ENCODE peak calls at places on chromosomes 3 and 15, in nine cellular contexts. B, Y, O, J, H, S, X, C and K are unnamed samples.

GRCh38 chr15:29136815-29137214 is 132.8 kb downstream of the NSMCE3 start:
- DNase-seq in B (no peak), Y (no peak), O (no peak), J (no peak), H (no peak), S (no peak), X (no peak), C (no peak), K (no peak)

GRCh38 chr3:158727499-158728377 is 4.5 kb downstream of the RARRES1 start:
- DNase-seq in B (peak), Y (no peak), O (peak), J (peak), H (peak), S (peak), X (peak), C (no peak), K (peak)

GRCh38 chr3:13587442-13587841 is 38.5 kb downstream of the FBLN2 start:
- DNase-seq in B (no peak), Y (no peak), O (no peak), J (peak), H (no peak), S (no peak), X (no peak), C (no peak), K (no peak)

GRCh38 chr15:101358895-101359294 is 63.8 kb upstream of the SNRPA1 start:
- DNase-seq in B (no peak), Y (no peak), O (no peak), J (no peak), H (no peak), S (no peak), X (no peak), C (no peak), K (no peak)

GRCh38 chr3:13042932-13043275 is 30.3 kb downstream of the IQSEC1 start:
- DNase-seq in B (no peak), Y (no peak), O (no peak), J (no peak), H (no peak), S (no peak), X (no peak), C (no peak), K (no peak)

GRCh38 chr3:152998554-152998953 is 163.5 kb upstream of the RAP2B start:
- DNase-seq in B (no peak), Y (peak), O (no peak), J (no peak), H (no peak), S (no peak), X (no peak), C (no peak), K (no peak)

GRCh38 chr3:36991923-36992805 is 767 bp downstream of the EPM2AIP1 start:
- DNase-seq in B (peak), Y (no peak), O (peak), J (no peak), H (no peak), S (no peak), X (peak), C (no peak), K (no peak)

GRCh38 chr15:86911022-86911421 is 831.4 kb downstream of the AGBL1 start:
- DNase-seq in B (no peak), Y (no peak), O (no peak), J (no peak), H (no peak), S (no peak), X (no peak), C (no peak), K (no peak)

GRCh38 chr3:44326035-44326434 is 12.5 kb upstream of the TCAIM start:
- DNase-seq in B (no peak), Y (no peak), O (no peak), J (no peak), H (no peak), S (no peak), X (no peak), C (no peak), K (no peak)

GRCh38 chr3:146468234-146468931 is 978 bp downstream of the PLSCR2 start:
- DNase-seq in B (peak), Y (no peak), O (peak), J (no peak), H (no peak), S (no peak), X (no peak), C (no peak), K (no peak)

GRCh38 chr15:68586274-68586961 is 7.6 kb downstream of the CORO2B start:
- DNase-seq in B (no peak), Y (no peak), O (peak), J (no peak), H (peak), S (no peak), X (no peak), C (no peak), K (no peak)

GRCh38 chr3:139100821-139101220 is 56.1 kb upstream of the PRR23C start:
- DNase-seq in B (no peak), Y (no peak), O (no peak), J (no peak), H (no peak), S (no peak), X (no peak), C (no peak), K (no peak)

GRCh38 chr3:24290596-24290995 is 204.1 kb downstream of the THRB start:
- DNase-seq in B (no peak), Y (no peak), O (no peak), J (no peak), H (no peak), S (no peak), X (no peak), C (no peak), K (no peak)

GRCh38 chr3:177603137-177603603 is 405.9 kb upstream of the TBL1XR1 start:
- DNase-seq in B (no peak), Y (no peak), O (no peak), J (no peak), H (no peak), S (peak), X (no peak), C (no peak), K (no peak)

GRCh38 chr15:71595846-71596553 is 214.4 kb upstream of the NR2E3 start:
- DNase-seq in B (no peak), Y (no peak), O (peak), J (no peak), H (no peak), S (no peak), X (no peak), C (no peak), K (no peak)

GRCh38 chr3:11258958-11259357 is 13.2 kb upstream of the ATG7 start:
- DNase-seq in B (no peak), Y (no peak), O (no peak), J (no peak), H (no peak), S (no peak), X (no peak), C (no peak), K (no peak)

GRCh38 chr15:49881433-49881832 is 237.6 kb downstream of the ATP8B4 start:
- DNase-seq in B (no peak), Y (no peak), O (no peak), J (no peak), H (no peak), S (no peak), X (no peak), C (no peak), K (no peak)

GRCh38 chr3:98887684-98888083 is 13.8 kb downstream of the DCBLD2 start:
- DNase-seq in B (no peak), Y (no peak), O (no peak), J (no peak), H (no peak), S (no peak), X (no peak), C (no peak), K (no peak)